ENCODE peak calls at places on chromosomes 16 and 17, in nine cellular contexts. N is dorsolateral prefrontal cortex, J is Panc1, E is IMR-90, Y is MM.1S, F is AG04450, C is esophagus muscularis mucosa, W is A673, V is endodermal cell. T is an unnamed sample.

GRCh38 chr16:70438983-70439862 is at the start of gene ST3GAL2:
- DNase-seq in N (peak), J (peak), E (peak), Y (peak), F (peak), C (peak), W (peak), V (peak), T (peak)

GRCh38 chr16:595942-596735 is 6.3 kb downstream of the RAB40C start:
- DNase-seq in N (peak), J (no peak), E (no peak), Y (no peak), F (no peak), C (no peak), W (no peak), V (no peak), T (no peak)

GRCh38 chr17:57009737-57010445 is 32.0 kb downstream of the SCPEP1 start:
- DNase-seq in N (peak), J (peak), E (peak), Y (peak), F (no peak), C (no peak), W (peak), V (peak), T (peak)

GRCh38 chr17:4554997-4555799 is at the start of gene MYBBP1A:
- DNase-seq in N (peak), J (peak), E (peak), Y (peak), F (peak), C (peak), W (peak), V (peak), T (peak)

GRCh38 chr17:38578229-38578628 is 27.5 kb downstream of the SRCIN1 start:
- DNase-seq in N (no peak), J (no peak), E (no peak), Y (no peak), F (no peak), C (no peak), W (no peak), V (peak), T (no peak)

GRCh38 chr16:79618712-79619050 is 18.1 kb upstream of the MAF start:
- DNase-seq in N (no peak), J (no peak), E (no peak), Y (no peak), F (no peak), C (no peak), W (no peak), V (no peak), T (no peak)

GRCh38 chr16:67447508-67448076 is 16.7 kb downstream of the HSD11B2 start:
- DNase-seq in N (no peak), J (no peak), E (peak), Y (peak), F (peak), C (no peak), W (peak), V (peak), T (peak)

GRCh38 chr17:17890773-17891759 is 54.3 kb upstream of the SREBF1 start:
- DNase-seq in N (peak), J (peak), E (peak), Y (peak), F (peak), C (no peak), W (peak), V (peak), T (peak)

GRCh38 chr17:2935622-2936021 is 127.8 kb downstream of the OR1D5 start:
- DNase-seq in N (no peak), J (no peak), E (peak), Y (no peak), F (no peak), C (no peak), W (no peak), V (no peak), T (no peak)

GRCh38 chr16:25126820-25127232 is 15.3 kb downstream of the LCMT1 start:
- DNase-seq in N (peak), J (no peak), E (peak), Y (peak), F (peak), C (no peak), W (peak), V (no peak), T (peak)

GRCh38 chr17:51015145-51015558 is 105.5 kb downstream of the SPAG9 start:
- DNase-seq in N (no peak), J (no peak), E (peak), Y (no peak), F (no peak), C (no peak), W (peak), V (no peak), T (peak)

GRCh38 chr17:19904924-19905323 is 37.2 kb upstream of the ULK2 start:
- DNase-seq in N (peak), J (no peak), E (no peak), Y (no peak), F (no peak), C (no peak), W (no peak), V (no peak), T (no peak)

GRCh38 chr16:68216240-68216639 is 19.7 kb downstream of the ESRP2 start:
- DNase-seq in N (no peak), J (no peak), E (no peak), Y (no peak), F (no peak), C (no peak), W (no peak), V (no peak), T (no peak)

GRCh38 chr16:22721497-22722100 is 92.4 kb upstream of the HS3ST2 start:
- DNase-seq in N (no peak), J (no peak), E (no peak), Y (peak), F (no peak), C (no peak), W (no peak), V (no peak), T (no peak)

GRCh38 chr17:32429598-32429997 is 14.7 kb upstream of the PSMD11 start:
- DNase-seq in N (no peak), J (no peak), E (no peak), Y (no peak), F (no peak), C (no peak), W (no peak), V (no peak), T (no peak)

GRCh38 chr16:79172306-79172705 is 428.2 kb downstream of the MAF start:
- DNase-seq in N (no peak), J (no peak), E (no peak), Y (no peak), F (no peak), C (no peak), W (no peak), V (no peak), T (no peak)

GRCh38 chr17:9780552-9780951 is 10.8 kb downstream of the DHRS7C start:
- DNase-seq in N (no peak), J (no peak), E (no peak), Y (no peak), F (no peak), C (no peak), W (no peak), V (no peak), T (no peak)

GRCh38 chr17:1590031-1590746 is 27.6 kb upstream of the PITPNA start:
- DNase-seq in N (no peak), J (peak), E (peak), Y (no peak), F (peak), C (no peak), W (peak), V (peak), T (peak)

GRCh38 chr17:75927286-75927922 is 13.4 kb downstream of the FBF1 start:
- DNase-seq in N (no peak), J (no peak), E (no peak), Y (peak), F (no peak), C (no peak), W (peak), V (peak), T (peak)

GRCh38 chr16:9042533-9042932 is 48.9 kb upstream of the HAPSTR1 start:
- DNase-seq in N (no peak), J (no peak), E (no peak), Y (no peak), F (no peak), C (no peak), W (peak), V (peak), T (no peak)

GRCh38 chr16:1342526-1343427 is 8.9 kb downstream of the TSR3 start:
- DNase-seq in N (peak), J (peak), E (peak), Y (peak), F (peak), C (peak), W (peak), V (peak), T (peak)

GRCh38 chr16:57127836-57128235 is 35.5 kb downstream of the CPNE2 start:
- DNase-seq in N (no peak), J (no peak), E (no peak), Y (no peak), F (no peak), C (no peak), W (no peak), V (no peak), T (no peak)

GRCh38 chr17:38584350-38584925 is 21.3 kb downstream of the SRCIN1 start:
- DNase-seq in N (no peak), J (no peak), E (peak), Y (peak), F (no peak), C (no peak), W (peak), V (peak), T (peak)

GRCh38 chr16:70573451-70574121 is 50.0 kb downstream of the SF3B3 start:
- DNase-seq in N (peak), J (no peak), E (peak), Y (no peak), F (peak), C (no peak), W (peak), V (no peak), T (peak)

GRCh38 chr17:12815642-12816141 is 26.4 kb downstream of the ARHGAP44 start:
- DNase-seq in N (no peak), J (no peak), E (no peak), Y (no peak), F (no peak), C (no peak), W (no peak), V (no peak), T (no peak)

GRCh38 chr17:44971776-44972483 is 3.8 kb upstream of the C1QL1 start:
- DNase-seq in N (no peak), J (no peak), E (peak), Y (no peak), F (no peak), C (no peak), W (no peak), V (peak), T (no peak)

GRCh38 chr17:1149869-1150268 is 29.9 kb downstream of the ABR start:
- DNase-seq in N (no peak), J (no peak), E (no peak), Y (no peak), F (no peak), C (no peak), W (no peak), V (no peak), T (no peak)

GRCh38 chr16:51150159-51150893 is 744 bp downstream of the SALL1 start:
- DNase-seq in N (no peak), J (no peak), E (no peak), Y (no peak), F (no peak), C (no peak), W (no peak), V (peak), T (peak)

GRCh38 chr16:57273359-57273758 is 11.1 kb downstream of the PLLP start:
- DNase-seq in N (no peak), J (no peak), E (no peak), Y (no peak), F (no peak), C (no peak), W (no peak), V (peak), T (peak)

GRCh38 chr16:55478827-55479559 is at the start of gene MMP2:
- DNase-seq in N (no peak), J (no peak), E (peak), Y (no peak), F (no peak), C (peak), W (peak), V (peak), T (peak)

GRCh38 chr16:86074651-86075487 is 175.9 kb downstream of the IRF8 start:
- DNase-seq in N (no peak), J (no peak), E (peak), Y (no peak), F (no peak), C (no peak), W (no peak), V (peak), T (no peak)

GRCh38 chr17:320139-320538 is 32.5 kb downstream of the RPH3AL start:
- DNase-seq in N (no peak), J (no peak), E (peak), Y (no peak), F (no peak), C (no peak), W (no peak), V (no peak), T (peak)

GRCh38 chr17:47096343-47096742 is 92.8 kb downstream of the CDC27 start:
- DNase-seq in N (no peak), J (no peak), E (no peak), Y (no peak), F (no peak), C (no peak), W (no peak), V (no peak), T (no peak)

GRCh38 chr16:978403-978802 is 3.2 kb upstream of the SOX8 start:
- DNase-seq in N (no peak), J (no peak), E (no peak), Y (no peak), F (no peak), C (no peak), W (no peak), V (no peak), T (no peak)

GRCh38 chr16:19088341-19088916 is 21.0 kb downstream of the COQ7 start:
- DNase-seq in N (no peak), J (no peak), E (no peak), Y (no peak), F (no peak), C (no peak), W (no peak), V (peak), T (no peak)

GRCh38 chr17:67374329-67375053 is 2.6 kb upstream of the PITPNC1 start:
- DNase-seq in N (peak), J (no peak), E (peak), Y (peak), F (peak), C (peak), W (peak), V (peak), T (peak)

DNA sequence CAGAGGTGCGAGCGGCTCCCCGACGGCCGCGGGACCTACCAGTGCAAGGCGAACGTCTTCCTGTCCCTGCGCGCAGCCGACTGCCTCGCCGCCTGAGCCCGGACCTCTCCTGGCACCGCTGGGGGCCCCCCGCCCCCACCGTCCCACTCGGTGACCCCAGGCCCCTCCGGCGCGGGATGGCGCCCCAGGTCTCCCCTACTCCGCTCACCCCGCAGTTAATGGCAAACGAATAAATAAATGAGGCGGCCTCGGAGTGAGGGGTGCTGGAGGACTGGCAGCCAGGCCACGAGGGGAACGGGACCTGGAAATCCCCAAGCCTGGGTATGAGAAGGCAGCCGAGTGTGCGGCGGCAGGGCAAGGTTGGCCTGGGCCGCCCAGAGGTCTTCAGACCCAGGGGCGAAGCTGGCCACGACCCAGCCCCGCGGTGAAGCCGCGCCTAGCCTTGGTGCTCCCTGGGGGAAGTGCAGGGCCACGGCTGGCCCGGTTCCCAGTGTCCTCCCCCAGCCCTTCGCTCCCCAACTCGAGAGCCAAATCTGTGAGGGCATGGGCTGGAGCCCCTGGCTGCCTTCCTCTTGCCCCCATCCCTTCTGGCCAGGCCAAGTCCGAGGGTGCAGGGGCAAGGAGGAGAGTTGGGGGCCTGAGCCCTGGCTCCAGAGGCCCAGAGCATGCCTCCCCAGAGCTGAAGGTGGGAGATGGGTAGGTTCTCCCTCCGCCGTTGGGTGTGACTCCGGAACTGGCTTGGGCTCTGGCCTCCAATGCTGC is 796 bp downstream of the NPB start:
- DNase-seq in N (no peak), J (no peak), E (no peak), Y (no peak), F (no peak), C (no peak), W (no peak), V (peak), T (no peak)
- H3K4me3 ChIP-seq in N (peak), J (no peak), E (no peak), Y (no peak), F (peak), C (peak), W (peak), V (no peak), T (no peak)

DNA sequence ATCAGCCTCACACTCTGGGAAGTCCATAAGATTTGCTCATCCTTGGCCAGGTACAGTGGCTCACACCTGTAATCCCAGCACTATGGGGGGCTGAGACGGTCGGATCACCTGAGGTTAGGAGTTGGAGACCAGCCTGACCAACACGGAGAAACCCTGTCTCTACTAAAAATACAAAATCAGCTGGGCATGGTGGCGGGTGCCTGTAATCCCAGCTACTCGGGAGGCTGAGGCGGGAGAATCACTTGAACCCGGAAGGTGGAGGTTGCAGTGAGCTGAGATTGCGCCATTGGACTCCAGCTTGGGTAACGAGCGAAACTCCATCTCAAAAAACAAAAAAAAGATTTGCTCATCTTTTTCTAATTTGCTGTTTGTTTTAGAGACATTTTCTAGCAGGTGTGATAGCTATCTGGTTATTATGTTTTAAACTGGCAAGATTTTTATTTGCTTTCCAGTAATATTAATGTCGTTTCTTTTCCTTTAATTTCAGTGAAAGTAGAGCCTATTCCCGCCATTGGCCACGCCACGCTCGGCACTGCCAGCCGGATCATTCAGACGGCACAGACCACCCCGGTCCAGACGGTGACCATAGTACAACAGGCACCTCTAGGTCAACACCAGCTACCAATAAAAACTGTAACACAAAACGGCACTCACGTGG is 61.5 kb downstream of the WDR45B start:
- DNase-seq in N (no peak), J (no peak), E (no peak), Y (no peak), F (no peak), C (no peak), W (no peak), V (no peak), T (no peak)
- H3K27ac ChIP-seq in N (peak), J (no peak), E (no peak), Y (no peak), F (no peak), C (no peak), W (no peak), V (no peak), T (no peak)

GRCh38 chr16:27779719-27780161 is 229.8 kb downstream of the KATNIP start:
- DNase-seq in N (peak), J (no peak), E (peak), Y (no peak), F (no peak), C (no peak), W (peak), V (peak), T (peak)
- TF ChIP-seq CTCF in N (peak), J (peak), E (peak), Y (no peak), F (peak), C (no peak), W (peak), V (peak), T (peak)

GRCh38 chr16:49874613-49875237 is 18.8 kb upstream of the ZNF423 start:
- DNase-seq in N (no peak), J (no peak), E (no peak), Y (no peak), F (no peak), C (no peak), W (no peak), V (no peak), T (no peak)

GRCh38 chr16:49881890-49882289 is 26.0 kb upstream of the ZNF423 start:
- DNase-seq in N (no peak), J (no peak), E (no peak), Y (no peak), F (no peak), C (no peak), W (no peak), V (no peak), T (no peak)

GRCh38 chr16:49875812-49876715 is 20.2 kb upstream of the ZNF423 start:
- DNase-seq in N (no peak), J (no peak), E (no peak), Y (no peak), F (no peak), C (no peak), W (peak), V (peak), T (no peak)

DNA sequence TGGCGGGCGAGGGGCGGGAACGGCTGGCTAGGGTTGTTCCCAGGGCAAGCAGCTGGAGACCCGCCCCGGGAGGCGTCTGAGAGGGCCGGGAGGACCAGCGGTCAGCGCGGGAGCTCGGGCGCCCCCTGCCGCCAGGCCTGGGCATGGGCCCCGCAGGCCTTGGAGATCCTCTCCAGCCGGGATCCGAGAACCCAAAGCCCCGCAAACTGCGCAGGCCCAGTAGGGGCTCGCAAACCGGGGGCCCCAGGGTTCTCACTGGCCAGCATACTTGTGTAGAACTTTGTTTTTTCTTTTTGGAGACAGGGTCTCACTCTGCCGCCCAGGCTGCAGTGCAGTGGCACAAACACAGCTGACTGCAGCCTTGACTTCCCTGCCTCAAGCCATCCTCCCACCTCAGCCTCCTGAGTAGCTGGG is 20.8 kb upstream of the ZNF423 start:
- DNase-seq in N (no peak), J (no peak), E (no peak), Y (peak), F (no peak), C (no peak), W (peak), V (peak), T (peak)
- H3K4me3 ChIP-seq in N (no peak), J (no peak), E (no peak), Y (no peak), F (no peak), C (peak), W (peak), V (peak), T (no peak)